ENCODE peak calls at places on chromosomes 4 and X, in seven cellular contexts. One of them, this sample, is unnamed.

GRCh38 chrX:153878969-153879653 is 6.9 kb downstream of the L1CAM start:
- DNase-seq in HT1080: no peak
- DNase-seq in fibroblast of lung: no peak
- DNase-seq in natural killer cell: no peak
- DNase-seq in GM04504: no peak
- DNase-seq in H7: peak; percentile 76
- DNase-seq in left lung: no peak
- DNase-seq in this sample: no peak

GRCh38 chr4:154595807-154596206 is 5.3 kb upstream of the FGA start:
- DNase-seq in HT1080: peak; percentile 8
- DNase-seq in fibroblast of lung: peak; percentile 28
- DNase-seq in natural killer cell: no peak
- DNase-seq in GM04504: no peak
- DNase-seq in H7: no peak
- DNase-seq in left lung: no peak
- DNase-seq in this sample: no peak

GRCh38 chrX:152831391-152831790 is 528 bp downstream of the NSDHL start:
- DNase-seq in HT1080: no peak
- DNase-seq in fibroblast of lung: no peak
- DNase-seq in natural killer cell: no peak
- DNase-seq in GM04504: no peak
- DNase-seq in H7: peak; percentile 20
- DNase-seq in left lung: no peak
- DNase-seq in this sample: no peak

GRCh38 chrX:32896132-32896531 is 315.2 kb downstream of the DMD start:
- DNase-seq in HT1080: no peak
- DNase-seq in fibroblast of lung: no peak
- DNase-seq in natural killer cell: no peak
- DNase-seq in GM04504: no peak
- DNase-seq in H7: no peak
- DNase-seq in left lung: no peak
- DNase-seq in this sample: no peak

GRCh38 chrX:139429913-139430312 is 100.6 kb upstream of the F9 start:
- DNase-seq in HT1080: peak; percentile 11
- DNase-seq in fibroblast of lung: no peak
- DNase-seq in natural killer cell: no peak
- DNase-seq in GM04504: no peak
- DNase-seq in H7: peak; percentile 26
- DNase-seq in left lung: no peak
- DNase-seq in this sample: no peak

GRCh38 chr4:23039813-23040212 is 347.1 kb downstream of the GBA3 start:
- DNase-seq in HT1080: no peak
- DNase-seq in fibroblast of lung: no peak
- DNase-seq in natural killer cell: no peak
- DNase-seq in GM04504: no peak
- DNase-seq in H7: no peak
- DNase-seq in left lung: no peak
- DNase-seq in this sample: no peak

GRCh38 chr4:76208005-76208765 is 5.4 kb downstream of the SCARB2 start:
- DNase-seq in HT1080: peak; percentile 91
- DNase-seq in fibroblast of lung: peak; percentile 94
- DNase-seq in natural killer cell: no peak
- DNase-seq in GM04504: peak; percentile 73
- DNase-seq in H7: no peak
- DNase-seq in left lung: peak; percentile 80
- DNase-seq in this sample: peak; percentile 89

GRCh38 chr4:168574581-168575295 is 77.9 kb downstream of the PALLD start:
- DNase-seq in HT1080: peak; percentile 73
- DNase-seq in fibroblast of lung: no peak
- DNase-seq in natural killer cell: no peak
- DNase-seq in GM04504: no peak
- DNase-seq in H7: no peak
- DNase-seq in left lung: no peak
- DNase-seq in this sample: peak; percentile 64

GRCh38 chrX:134691453-134691852 is 33.2 kb upstream of the PLAC1 start:
- DNase-seq in HT1080: no peak
- DNase-seq in fibroblast of lung: no peak
- DNase-seq in natural killer cell: no peak
- DNase-seq in GM04504: no peak
- DNase-seq in H7: no peak
- DNase-seq in left lung: no peak
- DNase-seq in this sample: no peak

GRCh38 chr4:96786306-96786705 is 946.4 kb downstream of the PDHA2 start:
- DNase-seq in HT1080: no peak
- DNase-seq in fibroblast of lung: no peak
- DNase-seq in natural killer cell: no peak
- DNase-seq in GM04504: no peak
- DNase-seq in H7: no peak
- DNase-seq in left lung: no peak
- DNase-seq in this sample: no peak

GRCh38 chr4:106287353-106287969 is 28.5 kb downstream of the TBCK start:
- DNase-seq in HT1080: peak; percentile 87
- DNase-seq in fibroblast of lung: peak; percentile 86
- DNase-seq in natural killer cell: no peak
- DNase-seq in GM04504: peak; percentile 58
- DNase-seq in H7: no peak
- DNase-seq in left lung: no peak
- DNase-seq in this sample: peak; percentile 91

GRCh38 chr4:138242076-138242829 is at the start of gene SLC7A11:
- DNase-seq in HT1080: peak; percentile 99
- DNase-seq in fibroblast of lung: peak; percentile 99
- DNase-seq in natural killer cell: no peak
- DNase-seq in GM04504: peak; percentile 96
- DNase-seq in H7: peak; percentile 42
- DNase-seq in left lung: no peak
- DNase-seq in this sample: peak; percentile 95

GRCh38 chrX:152810403-152810802 is 20.2 kb downstream of the CETN2 start:
- DNase-seq in HT1080: peak; percentile 18
- DNase-seq in fibroblast of lung: no peak
- DNase-seq in natural killer cell: no peak
- DNase-seq in GM04504: no peak
- DNase-seq in H7: no peak
- DNase-seq in left lung: no peak
- DNase-seq in this sample: no peak

GRCh38 chr4:69731826-69732225 is 28.6 kb downstream of the SULT1B1 start:
- DNase-seq in HT1080: no peak
- DNase-seq in fibroblast of lung: peak; percentile 60
- DNase-seq in natural killer cell: no peak
- DNase-seq in GM04504: no peak
- DNase-seq in H7: no peak
- DNase-seq in left lung: no peak
- DNase-seq in this sample: no peak

GRCh38 chr4:78784255-78784654 is 8.1 kb downstream of the BMP2K start:
- DNase-seq in HT1080: peak; percentile 51
- DNase-seq in fibroblast of lung: peak; percentile 81
- DNase-seq in natural killer cell: no peak
- DNase-seq in GM04504: peak; percentile 69
- DNase-seq in H7: no peak
- DNase-seq in left lung: no peak
- DNase-seq in this sample: peak; percentile 89

GRCh38 chr4:124727331-124727730 is 14.8 kb upstream of the ANKRD50 start:
- DNase-seq in HT1080: no peak
- DNase-seq in fibroblast of lung: peak; percentile 24
- DNase-seq in natural killer cell: no peak
- DNase-seq in GM04504: no peak
- DNase-seq in H7: no peak
- DNase-seq in left lung: no peak
- DNase-seq in this sample: no peak

GRCh38 chr4:78322032-78322431 is 229.5 kb upstream of the ANXA3 start:
- DNase-seq in HT1080: no peak
- DNase-seq in fibroblast of lung: no peak
- DNase-seq in natural killer cell: no peak
- DNase-seq in GM04504: no peak
- DNase-seq in H7: no peak
- DNase-seq in left lung: no peak
- DNase-seq in this sample: no peak

GRCh38 chrX:13662537-13662841 is 9.5 kb downstream of the TCEANC start:
- DNase-seq in HT1080: no peak
- DNase-seq in fibroblast of lung: peak; percentile 56
- DNase-seq in natural killer cell: no peak
- DNase-seq in GM04504: peak; percentile 91
- DNase-seq in H7: no peak
- DNase-seq in left lung: no peak
- DNase-seq in this sample: peak; percentile 58

GRCh38 chrX:72107320-72107719 is 24.4 kb downstream of the RTL5 start:
- DNase-seq in HT1080: peak; percentile 50
- DNase-seq in fibroblast of lung: no peak
- DNase-seq in natural killer cell: no peak
- DNase-seq in GM04504: peak; percentile 34
- DNase-seq in H7: no peak
- DNase-seq in left lung: no peak
- DNase-seq in this sample: peak; percentile 62

GRCh38 chr4:72701987-72702819 is 133.2 kb upstream of the ADAMTS3 start:
- DNase-seq in HT1080: peak; percentile 47
- DNase-seq in fibroblast of lung: peak; percentile 65
- DNase-seq in natural killer cell: no peak
- DNase-seq in GM04504: peak; percentile 20
- DNase-seq in H7: peak; percentile 19
- DNase-seq in left lung: no peak
- DNase-seq in this sample: peak; percentile 19

GRCh38 chr4:2849267-2850140 is 5.9 kb downstream of the ADD1 start:
- DNase-seq in HT1080: no peak
- DNase-seq in fibroblast of lung: no peak
- DNase-seq in natural killer cell: no peak
- DNase-seq in GM04504: no peak
- DNase-seq in H7: no peak
- DNase-seq in left lung: no peak
- DNase-seq in this sample: no peak

GRCh38 chr4:183563874-183564273 is 59.0 kb downstream of the ING2 start:
- DNase-seq in HT1080: peak; percentile 55
- DNase-seq in fibroblast of lung: peak; percentile 22
- DNase-seq in natural killer cell: no peak
- DNase-seq in GM04504: no peak
- DNase-seq in H7: no peak
- DNase-seq in left lung: no peak
- DNase-seq in this sample: no peak

GRCh38 chrX:106177106-106177981 is 9.2 kb downstream of the PWWP3B start:
- DNase-seq in HT1080: peak; percentile 54
- DNase-seq in fibroblast of lung: peak; percentile 14
- DNase-seq in natural killer cell: no peak
- DNase-seq in GM04504: no peak
- DNase-seq in H7: peak; percentile 63
- DNase-seq in left lung: peak; percentile 28
- DNase-seq in this sample: peak; percentile 75

GRCh38 chr4:94419956-94420355 is 31.8 kb upstream of the PDLIM5 start:
- DNase-seq in HT1080: peak; percentile 20
- DNase-seq in fibroblast of lung: peak; percentile 23
- DNase-seq in natural killer cell: no peak
- DNase-seq in GM04504: no peak
- DNase-seq in H7: no peak
- DNase-seq in left lung: no peak
- DNase-seq in this sample: peak; percentile 41

GRCh38 chr4:28334221-28334620 is 1473.6 kb downstream of the STIM2 start:
- DNase-seq in HT1080: no peak
- DNase-seq in fibroblast of lung: no peak
- DNase-seq in natural killer cell: no peak
- DNase-seq in GM04504: no peak
- DNase-seq in H7: no peak
- DNase-seq in left lung: no peak
- DNase-seq in this sample: no peak

GRCh38 chrX:48573690-48574269 is 504 bp upstream of the RBM3 start:
- DNase-seq in HT1080: no peak
- DNase-seq in fibroblast of lung: no peak
- DNase-seq in natural killer cell: peak; percentile 45
- DNase-seq in GM04504: no peak
- DNase-seq in H7: no peak
- DNase-seq in left lung: no peak
- DNase-seq in this sample: no peak

GRCh38 chr4:138035781-138036258 is 206.3 kb downstream of the SLC7A11 start:
- DNase-seq in HT1080: peak; percentile 66
- DNase-seq in fibroblast of lung: peak; percentile 84
- DNase-seq in natural killer cell: no peak
- DNase-seq in GM04504: no peak
- DNase-seq in H7: peak; percentile 43
- DNase-seq in left lung: no peak
- DNase-seq in this sample: peak; percentile 84

GRCh38 chrX:41265615-41266014 is 68.3 kb upstream of the DDX3X start:
- DNase-seq in HT1080: peak; percentile 50
- DNase-seq in fibroblast of lung: peak; percentile 69
- DNase-seq in natural killer cell: peak; percentile 27
- DNase-seq in GM04504: peak; percentile 64
- DNase-seq in H7: no peak
- DNase-seq in left lung: no peak
- DNase-seq in this sample: peak; percentile 46

GRCh38 chr4:174604198-174604597 is 81.9 kb upstream of the HPGD start:
- DNase-seq in HT1080: peak; percentile 70
- DNase-seq in fibroblast of lung: peak; percentile 27
- DNase-seq in natural killer cell: no peak
- DNase-seq in GM04504: no peak
- DNase-seq in H7: no peak
- DNase-seq in left lung: no peak
- DNase-seq in this sample: no peak

GRCh38 chrX:21509912-21510311 is 135.7 kb downstream of the CNKSR2 start:
- DNase-seq in HT1080: peak; percentile 83
- DNase-seq in fibroblast of lung: peak; percentile 2
- DNase-seq in natural killer cell: no peak
- DNase-seq in GM04504: peak; percentile 23
- DNase-seq in H7: no peak
- DNase-seq in left lung: no peak
- DNase-seq in this sample: peak; percentile 25

GRCh38 chrX:39935414-39936064 is 162.2 kb downstream of the BCOR start:
- DNase-seq in HT1080: peak; percentile 15
- DNase-seq in fibroblast of lung: no peak
- DNase-seq in natural killer cell: no peak
- DNase-seq in GM04504: no peak
- DNase-seq in H7: peak; percentile 77
- DNase-seq in left lung: no peak
- DNase-seq in this sample: no peak

GRCh38 chrX:31213941-31214340 is 142.1 kb upstream of the FTHL17 start:
- DNase-seq in HT1080: peak; percentile 6
- DNase-seq in fibroblast of lung: peak; percentile 30
- DNase-seq in natural killer cell: no peak
- DNase-seq in GM04504: no peak
- DNase-seq in H7: peak; percentile 54
- DNase-seq in left lung: no peak
- DNase-seq in this sample: no peak

GRCh38 chr4:108988514-108989195 is 225.8 kb upstream of the ETNPPL start:
- DNase-seq in HT1080: no peak
- DNase-seq in fibroblast of lung: no peak
- DNase-seq in natural killer cell: no peak
- DNase-seq in GM04504: no peak
- DNase-seq in H7: no peak
- DNase-seq in left lung: no peak
- DNase-seq in this sample: peak; percentile 10

GRCh38 chr4:8468746-8469535 is 28.4 kb downstream of the TRMT44 start:
- DNase-seq in HT1080: peak; percentile 32
- DNase-seq in fibroblast of lung: peak; percentile 62
- DNase-seq in natural killer cell: peak; percentile 24
- DNase-seq in GM04504: peak; percentile 23
- DNase-seq in H7: peak; percentile 96
- DNase-seq in left lung: peak; percentile 90
- DNase-seq in this sample: peak; percentile 45

GRCh38 chrX:128699716-128700285 is 647.6 kb upstream of the ACTRT1 start:
- DNase-seq in HT1080: no peak
- DNase-seq in fibroblast of lung: no peak
- DNase-seq in natural killer cell: no peak
- DNase-seq in GM04504: no peak
- DNase-seq in H7: no peak
- DNase-seq in left lung: no peak
- DNase-seq in this sample: no peak